ENCODE peak calls at places on chromosomes 12 and 14, in eight cellular contexts. F is tibial artery; R is LoVo; A is lower lobe of right lung; V is stimulated activated naive CD8-positive, alpha-beta T cell treated with anti-CD3 and anti-CD28 coated beads, Interleukin-15, Interleukin-2, amounts not matched to agents 100 U/mL and 50 U/mL, for 24 hours; X is GM03348; J is type B pancreatic cell; U is thoracic aorta. T is an unnamed sample.

GRCh38 chr14:54182419-54183040 is 214.3 kb upstream of the CDKN3 start:
- DNase-seq in V (no peak), J (no peak), A (no peak), X (peak), U (no peak), R (peak), F (no peak), T (no peak)

GRCh38 chr12:46657416-46658411 is 168.1 kb downstream of the SLC38A4 start:
- DNase-seq in V (no peak), U (no peak), F (no peak), X (peak), A (no peak), R (no peak), J (no peak), T (no peak)

GRCh38 chr12:89936631-89937030 is 228.0 kb upstream of the ATP2B1 start:
- DNase-seq in X (no peak), J (no peak), U (no peak), R (no peak), F (no peak), V (no peak), A (no peak), T (peak)

GRCh38 chr12:60266381-60266852 is 670.6 kb downstream of the SLC16A7 start:
- DNase-seq in R (peak), V (no peak), J (no peak), X (peak), A (no peak), U (no peak), F (no peak), T (no peak)

GRCh38 chr14:34693228-34693939 is 21.0 kb downstream of the CFL2 start:
- DNase-seq in X (no peak), V (peak), J (no peak), A (peak), R (peak), U (no peak), F (no peak), T (peak)

GRCh38 chr12:131491887-131492490 is 218.9 kb upstream of the SFSWAP start:
- DNase-seq in U (no peak), X (no peak), A (no peak), J (no peak), F (no peak), V (no peak), R (no peak), T (no peak)

GRCh38 chr12:120169946-120170345 is 24.6 kb downstream of the GCN1 start:
- DNase-seq in F (no peak), A (no peak), U (no peak), V (no peak), J (no peak), R (no peak), X (no peak), T (no peak)

GRCh38 chr12:132480620-132481132 is 9.3 kb upstream of the FBRSL1 start:
- DNase-seq in R (no peak), J (no peak), U (no peak), V (no peak), X (no peak), A (no peak), F (no peak), T (no peak)